ENCODE peak calls at places on chromosome X, in four cellular contexts. One of them, this sample, is unnamed.

GRCh38 chrX:109954333-109954732 is 48.6 kb upstream of the TMEM164 start:
- DNase-seq in stimulated activated CD8-positive, alpha-beta memory T cell treated with anti-CD3 and anti-CD28 coated beads, Interleukin-12 subunit alpha, Interleukin-12 subunit beta, amount 100 ng/mL, for 4 hours: no peak
- DNase-seq in naive thymus-derived CD4-positive, alpha-beta T cell: no peak
- DNase-seq in progenitor cell of endocrine pancreas: no peak
- DNase-seq in this sample: no peak

GRCh38 chrX:140572724-140573123 is 67.9 kb upstream of the SOX3 start:
- DNase-seq in naive thymus-derived CD4-positive, alpha-beta T cell: no peak
- DNase-seq in stimulated activated CD8-positive, alpha-beta memory T cell treated with anti-CD3 and anti-CD28 coated beads, Interleukin-12 subunit alpha, Interleukin-12 subunit beta, amount 100 ng/mL, for 4 hours: no peak
- DNase-seq in progenitor cell of endocrine pancreas: peak
- DNase-seq in this sample: peak

GRCh38 chrX:77962068-77962902 is 7.2 kb downstream of the PGAM4 start:
- DNase-seq in stimulated activated CD8-positive, alpha-beta memory T cell treated with anti-CD3 and anti-CD28 coated beads, Interleukin-12 subunit alpha, Interleukin-12 subunit beta, amount 100 ng/mL, for 4 hours: no peak
- DNase-seq in progenitor cell of endocrine pancreas: no peak
- DNase-seq in naive thymus-derived CD4-positive, alpha-beta T cell: peak
- DNase-seq in this sample: no peak

GRCh38 chrX:1124531-1124930 is 87.9 kb downstream of the CRLF2 start:
- DNase-seq in naive thymus-derived CD4-positive, alpha-beta T cell: no peak
- DNase-seq in stimulated activated CD8-positive, alpha-beta memory T cell treated with anti-CD3 and anti-CD28 coated beads, Interleukin-12 subunit alpha, Interleukin-12 subunit beta, amount 100 ng/mL, for 4 hours: no peak
- DNase-seq in progenitor cell of endocrine pancreas: no peak
- DNase-seq in this sample: no peak

GRCh38 chrX:41946973-41947612 is 23.7 kb upstream of the CASK start:
- DNase-seq in naive thymus-derived CD4-positive, alpha-beta T cell: no peak
- DNase-seq in progenitor cell of endocrine pancreas: no peak
- DNase-seq in stimulated activated CD8-positive, alpha-beta memory T cell treated with anti-CD3 and anti-CD28 coated beads, Interleukin-12 subunit alpha, Interleukin-12 subunit beta, amount 100 ng/mL, for 4 hours: no peak
- DNase-seq in this sample: no peak

GRCh38 chrX:7746861-7747260 is 96.1 kb upstream of the VCX start:
- DNase-seq in progenitor cell of endocrine pancreas: no peak
- DNase-seq in stimulated activated CD8-positive, alpha-beta memory T cell treated with anti-CD3 and anti-CD28 coated beads, Interleukin-12 subunit alpha, Interleukin-12 subunit beta, amount 100 ng/mL, for 4 hours: no peak
- DNase-seq in naive thymus-derived CD4-positive, alpha-beta T cell: no peak
- DNase-seq in this sample: no peak

GRCh38 chrX:100316987-100317386 is 93.1 kb downstream of the PCDH19 start:
- DNase-seq in progenitor cell of endocrine pancreas: no peak
- DNase-seq in naive thymus-derived CD4-positive, alpha-beta T cell: no peak
- DNase-seq in stimulated activated CD8-positive, alpha-beta memory T cell treated with anti-CD3 and anti-CD28 coated beads, Interleukin-12 subunit alpha, Interleukin-12 subunit beta, amount 100 ng/mL, for 4 hours: no peak
- DNase-seq in this sample: no peak

GRCh38 chrX:155611302-155611701 is 1.4 kb downstream of the TMLHE start:
- DNase-seq in naive thymus-derived CD4-positive, alpha-beta T cell: no peak
- DNase-seq in progenitor cell of endocrine pancreas: no peak
- DNase-seq in stimulated activated CD8-positive, alpha-beta memory T cell treated with anti-CD3 and anti-CD28 coated beads, Interleukin-12 subunit alpha, Interleukin-12 subunit beta, amount 100 ng/mL, for 4 hours: no peak
- DNase-seq in this sample: no peak

GRCh38 chrX:327660-328126 is 9.1 kb upstream of the GTPBP6 start:
- DNase-seq in naive thymus-derived CD4-positive, alpha-beta T cell: no peak
- DNase-seq in stimulated activated CD8-positive, alpha-beta memory T cell treated with anti-CD3 and anti-CD28 coated beads, Interleukin-12 subunit alpha, Interleukin-12 subunit beta, amount 100 ng/mL, for 4 hours: no peak
- DNase-seq in progenitor cell of endocrine pancreas: no peak
- DNase-seq in this sample: no peak

GRCh38 chrX:40094041-40094899 is 3.5 kb downstream of the BCOR start:
- DNase-seq in naive thymus-derived CD4-positive, alpha-beta T cell: peak
- DNase-seq in progenitor cell of endocrine pancreas: no peak
- DNase-seq in stimulated activated CD8-positive, alpha-beta memory T cell treated with anti-CD3 and anti-CD28 coated beads, Interleukin-12 subunit alpha, Interleukin-12 subunit beta, amount 100 ng/mL, for 4 hours: no peak
- DNase-seq in this sample: no peak

GRCh38 chrX:140091276-140091886 is 126.1 kb upstream of the CXorf66 start:
- DNase-seq in naive thymus-derived CD4-positive, alpha-beta T cell: peak
- DNase-seq in progenitor cell of endocrine pancreas: peak
- DNase-seq in stimulated activated CD8-positive, alpha-beta memory T cell treated with anti-CD3 and anti-CD28 coated beads, Interleukin-12 subunit alpha, Interleukin-12 subunit beta, amount 100 ng/mL, for 4 hours: no peak
- DNase-seq in this sample: no peak

GRCh38 chrX:119677654-119677981 is 15.3 kb downstream of the SEPTIN6 start:
- DNase-seq in naive thymus-derived CD4-positive, alpha-beta T cell: no peak
- DNase-seq in progenitor cell of endocrine pancreas: no peak
- DNase-seq in stimulated activated CD8-positive, alpha-beta memory T cell treated with anti-CD3 and anti-CD28 coated beads, Interleukin-12 subunit alpha, Interleukin-12 subunit beta, amount 100 ng/mL, for 4 hours: no peak
- DNase-seq in this sample: no peak

GRCh38 chrX:102697506-102697905 is 14.7 kb upstream of the GPRASP2 start:
- DNase-seq in naive thymus-derived CD4-positive, alpha-beta T cell: no peak
- DNase-seq in progenitor cell of endocrine pancreas: no peak
- DNase-seq in stimulated activated CD8-positive, alpha-beta memory T cell treated with anti-CD3 and anti-CD28 coated beads, Interleukin-12 subunit alpha, Interleukin-12 subunit beta, amount 100 ng/mL, for 4 hours: no peak
- DNase-seq in this sample: no peak

GRCh38 chrX:50106051-50106450 is 94.8 kb downstream of the AKAP4 start:
- DNase-seq in naive thymus-derived CD4-positive, alpha-beta T cell: no peak
- DNase-seq in progenitor cell of endocrine pancreas: no peak
- DNase-seq in stimulated activated CD8-positive, alpha-beta memory T cell treated with anti-CD3 and anti-CD28 coated beads, Interleukin-12 subunit alpha, Interleukin-12 subunit beta, amount 100 ng/mL, for 4 hours: no peak
- DNase-seq in this sample: no peak

GRCh38 chrX:475926-476723 is 89.4 kb upstream of the PPP2R3B start:
- DNase-seq in stimulated activated CD8-positive, alpha-beta memory T cell treated with anti-CD3 and anti-CD28 coated beads, Interleukin-12 subunit alpha, Interleukin-12 subunit beta, amount 100 ng/mL, for 4 hours: no peak
- DNase-seq in naive thymus-derived CD4-positive, alpha-beta T cell: no peak
- DNase-seq in progenitor cell of endocrine pancreas: no peak
- DNase-seq in this sample: no peak

GRCh38 chrX:2629316-2630168 is 61.6 kb upstream of the CD99 start:
- DNase-seq in progenitor cell of endocrine pancreas: no peak
- DNase-seq in stimulated activated CD8-positive, alpha-beta memory T cell treated with anti-CD3 and anti-CD28 coated beads, Interleukin-12 subunit alpha, Interleukin-12 subunit beta, amount 100 ng/mL, for 4 hours: no peak
- DNase-seq in naive thymus-derived CD4-positive, alpha-beta T cell: no peak
- DNase-seq in this sample: no peak

GRCh38 chrX:46208225-46208854 is 336.9 kb downstream of the ZNF674 start:
- DNase-seq in naive thymus-derived CD4-positive, alpha-beta T cell: no peak
- DNase-seq in stimulated activated CD8-positive, alpha-beta memory T cell treated with anti-CD3 and anti-CD28 coated beads, Interleukin-12 subunit alpha, Interleukin-12 subunit beta, amount 100 ng/mL, for 4 hours: no peak
- DNase-seq in progenitor cell of endocrine pancreas: no peak
- DNase-seq in this sample: no peak

This sample was measured in NCI-H1048.